ENCODE peak calls at places on chromosome 1, in eight cellular contexts. X, Y, E, H, I, Q, V and N are unnamed samples.

GRCh38 chr1:42192106-42192505 is 27.6 kb upstream of the GUCA2A start:
- DNase-seq in I (no peak), V (no peak), Y (no peak), Q (no peak), E (no peak), H (no peak), X (no peak), N (no peak)

GRCh38 chr1:1225913-1226312 is 5.9 kb downstream of the SDF4 start:
- DNase-seq in Q (no peak), H (no peak), V (no peak), Y (no peak), X (no peak), E (no peak), I (no peak), N (no peak)

GRCh38 chr1:57353589-57353988 is 70.3 kb downstream of the DAB1 start:
- DNase-seq in E (no peak), Q (peak), H (no peak), Y (no peak), X (no peak), V (no peak), I (no peak), N (no peak)

GRCh38 chr1:12067900-12068821 is 5.1 kb downstream of the TNFRSF8 start:
- DNase-seq in H (no peak), Y (no peak), V (peak), X (no peak), Q (peak), I (no peak), E (no peak), N (no peak)

GRCh38 chr1:36836196-36836883 is 198.0 kb downstream of the GRIK3 start:
- DNase-seq in Q (no peak), E (no peak), H (no peak), X (no peak), I (no peak), Y (no peak), V (no peak), N (no peak)

GRCh38 chr1:119582801-119583200 is 65.3 kb downstream of the ZNF697 start:
- DNase-seq in Q (peak), E (peak), V (peak), I (no peak), X (peak), Y (no peak), H (no peak), N (peak)

GRCh38 chr1:64745986-64746940 is 1.4 kb downstream of the RAVER2 start:
- DNase-seq in X (no peak), V (no peak), Q (no peak), H (no peak), I (no peak), Y (no peak), E (no peak), N (no peak)

GRCh38 chr1:170623171-170623570 is 40.8 kb upstream of the PRRX1 start:
- DNase-seq in E (no peak), I (peak), H (no peak), Q (peak), X (no peak), V (no peak), Y (no peak), N (no peak)

GRCh38 chr1:11045428-11046269 is 1.4 kb downstream of the MASP2 start:
- DNase-seq in Q (no peak), E (no peak), I (no peak), Y (no peak), X (no peak), V (no peak), H (no peak), N (no peak)

GRCh38 chr1:162552684-162553252 is 8.8 kb upstream of the UAP1 start:
- DNase-seq in I (no peak), Q (no peak), Y (no peak), X (no peak), H (no peak), V (no peak), E (no peak), N (no peak)

GRCh38 chr1:39657923-39658485 is 13.9 kb downstream of the NT5C1A start:
- DNase-seq in E (peak), Q (peak), I (no peak), V (peak), H (no peak), X (no peak), Y (peak), N (peak)

DNA sequence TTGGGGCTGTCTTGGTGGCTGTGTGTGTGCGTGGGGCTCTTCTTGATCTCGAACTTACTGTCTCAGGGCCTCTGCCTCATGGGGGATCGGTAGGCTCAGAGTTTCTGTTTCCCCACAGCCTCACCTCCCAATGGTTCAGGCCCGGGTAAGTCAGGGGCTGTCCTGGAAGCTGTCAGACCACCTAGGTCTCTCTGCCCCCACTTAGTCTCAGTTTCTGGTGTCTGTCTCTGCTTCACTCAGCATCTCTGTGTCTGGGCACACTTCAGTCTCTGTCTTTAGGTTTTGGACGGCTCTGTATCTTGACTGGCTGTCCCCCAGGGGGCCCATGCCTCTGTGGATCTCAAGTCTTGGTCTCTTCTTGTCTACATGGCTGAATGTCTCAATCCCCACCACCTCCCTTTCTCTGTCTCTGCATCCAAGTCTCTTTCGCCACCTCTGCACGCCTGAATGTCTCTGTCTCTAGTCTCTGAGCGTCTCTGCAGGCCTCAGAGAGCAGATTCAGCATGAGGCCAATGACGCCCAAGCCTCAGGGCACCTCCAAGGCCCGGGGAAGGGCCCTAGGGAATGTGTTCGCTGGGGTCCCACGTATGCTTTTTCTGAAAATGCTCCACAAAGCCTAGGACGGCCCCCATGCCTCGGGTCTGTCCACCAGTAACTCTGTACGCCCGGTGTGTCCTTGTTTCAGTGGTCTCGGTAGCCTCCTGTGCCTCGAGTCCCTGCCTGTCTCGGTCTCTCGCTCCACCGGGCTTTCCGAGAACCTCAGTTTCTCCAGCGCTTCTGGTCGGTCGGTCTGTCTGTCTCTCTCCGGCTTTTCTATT is 821 bp downstream of the FHL3 start:
- DNase-seq in V (no peak), H (no peak), Q (no peak), X (no peak), E (no peak), Y (peak), I (no peak), N (no peak)
- TF ChIP-seq CTCF in V (no peak), H (no peak), Q (no peak), X (no peak), E (no peak), Y (no peak), I (no peak), N (no peak)

GRCh38 chr1:31626451-31627202 is 9.1 kb downstream of the HCRTR1 start:
- DNase-seq in V (no peak), X (no peak), I (no peak), Y (no peak), Q (no peak), E (no peak), H (no peak), N (no peak)
- H3K4me3 ChIP-seq in V (no peak), X (no peak), I (no peak), Y (no peak), Q (no peak), E (no peak), H (no peak), N (no peak)

GRCh38 chr1:3628445-3628844 is 3.6 kb downstream of the TPRG1L start:
- DNase-seq in Y (no peak), E (no peak), H (no peak), X (no peak), V (no peak), I (no peak), Q (no peak), N (no peak)

GRCh38 chr1:3624194-3625136 is at the start of gene TPRG1L:
- DNase-seq in I (peak), X (peak), V (peak), Y (peak), E (peak), Q (peak), H (peak), N (peak)

GRCh38 chr1:3623441-3624150 is 1.2 kb upstream of the TPRG1L start:
- DNase-seq in H (no peak), Q (no peak), V (no peak), Y (no peak), E (no peak), I (no peak), X (no peak), N (no peak)

GRCh38 chr1:3627515-3628253 is 2.9 kb downstream of the TPRG1L start:
- DNase-seq in H (no peak), Q (no peak), V (no peak), X (no peak), I (no peak), Y (no peak), E (no peak), N (no peak)

GRCh38 chr1:3625151-3625907 is 514 bp downstream of the TPRG1L start:
- DNase-seq in E (peak), V (no peak), Q (no peak), I (no peak), X (no peak), H (no peak), Y (peak), N (no peak)
- TF ChIP-seq CTCF in E (no peak), V (no peak), Q (no peak), I (no peak), X (no peak), H (no peak), Y (no peak), N (no peak)

GRCh38 chr1:16145030-16145987 is 10.6 kb downstream of the EPHA2 start:
- DNase-seq in X (no peak), I (no peak), E (peak), Q (peak), Y (no peak), H (peak), V (no peak), N (peak)

GRCh38 chr1:16143005-16143565 is 12.8 kb downstream of the EPHA2 start:
- DNase-seq in I (no peak), Q (no peak), X (no peak), E (no peak), Y (no peak), H (no peak), V (no peak), N (no peak)

GRCh38 chr1:16143566-16144324 is 12.1 kb downstream of the EPHA2 start:
- DNase-seq in H (no peak), Y (no peak), Q (no peak), X (no peak), E (peak), I (no peak), V (peak), N (peak)

GRCh38 chr1:16145988-16146887 is 9.6 kb downstream of the EPHA2 start:
- DNase-seq in I (no peak), V (no peak), Y (no peak), H (no peak), Q (peak), X (no peak), E (peak), N (peak)

DNA sequence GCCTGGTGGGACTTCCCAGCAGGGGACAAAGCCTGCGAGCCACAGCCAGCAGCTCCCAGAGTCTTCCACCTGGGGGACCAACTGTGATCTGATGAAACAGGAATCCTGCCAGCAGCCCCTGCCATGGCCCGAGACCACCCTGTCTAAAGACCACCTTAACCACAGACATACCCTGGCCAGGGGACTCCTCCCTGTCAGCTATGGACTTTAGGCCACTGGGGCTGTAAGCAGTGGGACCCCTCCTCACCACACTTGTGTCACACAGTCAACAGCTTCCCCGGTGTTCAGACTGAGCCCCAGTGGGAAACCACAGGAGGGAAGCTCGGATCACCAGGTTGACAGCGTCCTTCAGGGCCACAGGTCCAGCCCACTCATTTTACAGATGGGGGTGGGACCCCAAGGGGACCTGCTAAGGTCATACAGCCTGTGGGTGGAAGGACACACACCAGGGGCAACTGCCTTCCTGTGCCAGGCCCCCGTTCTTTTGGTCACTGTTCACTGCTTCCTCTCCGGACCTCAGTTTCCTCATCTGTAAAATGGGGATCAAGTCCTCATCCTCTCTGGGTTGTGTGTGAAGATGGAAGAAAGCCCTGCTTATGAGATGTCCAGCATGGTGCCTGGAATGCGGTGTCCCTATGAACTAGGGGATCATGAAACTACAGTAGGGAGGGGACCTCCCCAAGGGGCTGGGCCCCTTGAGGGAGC is 11.4 kb downstream of the EPHA2 start:
- DNase-seq in V (no peak), H (no peak), Q (no peak), X (no peak), I (no peak), Y (no peak), E (no peak), N (no peak)
- H3K4me3 ChIP-seq in V (no peak), H (peak), Q (peak), X (no peak), I (no peak), Y (no peak), E (no peak), N (no peak)

GRCh38 chr1:196933531-196934189 is 9.9 kb upstream of the CFHR2 start:
- DNase-seq in V (no peak), X (no peak), Y (no peak), Q (no peak), I (no peak), H (no peak), E (no peak), N (no peak)
- TF ChIP-seq CTCF in V (no peak), X (no peak), Y (no peak), Q (no peak), I (no peak), H (no peak), E (no peak), N (no peak)